ENCODE peak calls at places on chromosome 18, in five cellular contexts. F is H9, T is AG09309, B is EL, M is NCI-H345. S is an unnamed sample.
A peak's percentile ranks its signal among the peaks of the same experiment; 100 is the strongest.

GRCh38 chr18:63606526-63606925 is 19.4 kb downstream of the SERPINB13 start:
- DNase-seq in B (no peak), M (no peak), F (no peak), T (peak; percentile 43), S (no peak)

GRCh38 chr18:79452991-79453645 is 57.4 kb downstream of the NFATC1 start:
- DNase-seq in T (no peak), F (no peak), M (no peak), B (no peak), S (no peak)

GRCh38 chr18:41069166-41069565 is 885.9 kb upstream of the PIK3C3 start:
- DNase-seq in F (no peak), T (no peak), B (no peak), M (no peak), S (no peak)

GRCh38 chr18:6145645-6146308 is 250.5 kb upstream of the TMEM200C start:
- DNase-seq in F (peak; percentile 33), B (no peak), T (no peak), M (no peak), S (no peak)

GRCh38 chr18:44759925-44760342 is 79.2 kb downstream of the SETBP1 start:
- DNase-seq in F (no peak), M (no peak), B (no peak), T (no peak), S (no peak)

GRCh38 chr18:5456577-5457466 is 87.0 kb downstream of the EPB41L3 start:
- DNase-seq in B (no peak), M (no peak), T (no peak), F (peak; percentile 42), S (peak; percentile 22)

GRCh38 chr18:4391859-4392258 is 63.2 kb downstream of the DLGAP1 start:
- DNase-seq in T (no peak), M (no peak), B (no peak), F (no peak), S (no peak)

GRCh38 chr18:77346446-77346845 is 96.8 kb downstream of the GALR1 start:
- DNase-seq in F (no peak), B (no peak), T (no peak), M (no peak), S (no peak)

GRCh38 chr18:47832348-47832747 is 98.1 kb downstream of the SMAD2 start:
- DNase-seq in T (no peak), B (no peak), M (no peak), F (no peak), S (no peak)

GRCh38 chr18:10560457-10561045 is 34.7 kb downstream of the NAPG start:
- DNase-seq in F (peak; percentile 82), T (no peak), M (peak; percentile 65), B (peak; percentile 68), S (peak; percentile 84)

GRCh38 chr18:44841221-44841620 is 160.5 kb downstream of the SETBP1 start:
- DNase-seq in T (no peak), F (no peak), B (peak; percentile 4), M (no peak), S (no peak)

GRCh38 chr18:43303376-43303775 is 26.1 kb upstream of the SYT4 start:
- DNase-seq in B (no peak), F (no peak), T (no peak), M (no peak), S (no peak)

GRCh38 chr18:58044370-58045264 is 591 bp downstream of the NEDD4L start:
- DNase-seq in T (no peak), F (peak; percentile 63), B (peak; percentile 64), M (peak; percentile 52), S (peak; percentile 43)

GRCh38 chr18:77444385-77444784 is 194.7 kb downstream of the GALR1 start:
- DNase-seq in F (no peak), M (no peak), B (no peak), T (no peak), S (no peak)

GRCh38 chr18:65380986-65381385 is 369.8 kb upstream of the CDH7 start:
- DNase-seq in T (no peak), B (no peak), F (no peak), M (no peak), S (no peak)

GRCh38 chr18:75070625-75071483 is 138.1 kb downstream of the PTGR3 start:
- DNase-seq in F (no peak), M (peak; percentile 80), T (peak; percentile 39), B (peak; percentile 75), S (no peak)

GRCh38 chr18:11246466-11246865 is 97.1 kb upstream of the PIEZO2 start:
- DNase-seq in F (no peak), M (no peak), B (peak; percentile 72), T (no peak), S (no peak)

GRCh38 chr18:14747513-14748474 is at the start of gene ANKRD30B:
- DNase-seq in T (no peak), B (no peak), F (peak; percentile 15), M (no peak), S (peak; percentile 21)

GRCh38 chr18:9648431-9649163 is 34.2 kb upstream of the PPP4R1 start:
- DNase-seq in M (no peak), B (no peak), F (no peak), T (no peak), S (no peak)

GRCh38 chr18:43092539-43092938 is 22.9 kb downstream of the RIT2 start:
- DNase-seq in F (no peak), T (no peak), M (no peak), B (no peak), S (no peak)

GRCh38 chr18:12458761-12459160 is 51.0 kb downstream of the PRELID3A start:
- DNase-seq in M (no peak), B (no peak), T (no peak), F (no peak), S (no peak)

GRCh38 chr18:14086459-14087231 is 45.6 kb downstream of the ZNF519 start:
- DNase-seq in M (peak; percentile 68), F (peak; percentile 61), T (peak; percentile 5), B (peak; percentile 31), S (peak; percentile 62)

GRCh38 chr18:12121175-12122095 is 27.8 kb downstream of the ANKRD62 start:
- DNase-seq in M (no peak), T (no peak), F (peak; percentile 65), B (no peak), S (peak; percentile 28)

GRCh38 chr18:23158884-23159820 is 23.9 kb downstream of the CABLES1 start:
- DNase-seq in F (no peak), B (no peak), T (no peak), M (no peak), S (no peak)